ENCODE peak calls at places on chromosomes 6 and 20, in nine cellular contexts. D is naive thymus-derived CD8-positive, alpha-beta T cell; B is fibroblast of lung; G is anterior cingulate cortex; I is skeletal muscle cell; F is WTC11; L is cardiac fibroblast; Q is iris pigment epithelial cell; R is NCI-H2171 treated with DMSO at 0.1 percent for 48 hours. O is an unnamed sample.

GRCh38 chr6:150667977-150668716 is 68.5 kb downstream of the PLEKHG1 start:
- DNase-seq in L (peak; percentile 88), R (no peak), I (peak; percentile 55), Q (peak; percentile 88), D (no peak), F (no peak), B (peak; percentile 91), G (peak; percentile 61), O (no peak)

GRCh38 chr6:45184040-45184439 is 144.1 kb upstream of the RUNX2 start:
- DNase-seq in L (no peak), I (no peak), Q (no peak), D (no peak), F (no peak), R (no peak), G (no peak), B (no peak), O (no peak)

GRCh38 chr6:87714093-87714809 is 12.2 kb upstream of the AKIRIN2 start:
- DNase-seq in R (no peak), Q (peak; percentile 89), L (peak; percentile 94), B (peak; percentile 89), D (no peak), G (no peak), F (no peak), I (peak; percentile 85), O (no peak)

GRCh38 chr20:61684583-61685235 is 381.0 kb downstream of the TAF4 start:
- DNase-seq in G (no peak), F (no peak), B (no peak), L (no peak), R (no peak), D (no peak), I (no peak), Q (no peak), O (no peak)

GRCh38 chr6:106097368-106098231 is 11.5 kb downstream of the PRDM1 start:
- DNase-seq in B (peak; percentile 58), I (no peak), R (no peak), F (no peak), D (peak; percentile 55), G (no peak), L (peak; percentile 69), Q (peak; percentile 74), O (no peak)

GRCh38 chr6:4281341-4282293 is 146.2 kb upstream of the ECI2 start:
- DNase-seq in I (no peak), G (peak; percentile 57), D (no peak), F (peak; percentile 64), Q (peak; percentile 66), R (peak; percentile 91), B (peak; percentile 78), L (peak; percentile 55), O (no peak)

GRCh38 chr20:41177636-41178035 is 40.3 kb downstream of the PLCG1 start:
- DNase-seq in I (peak; percentile 81), L (peak; percentile 94), Q (peak; percentile 82), D (no peak), F (peak; percentile 9), B (peak; percentile 94), R (no peak), G (peak; percentile 52), O (no peak)

GRCh38 chr6:109381007-109381746 is 1.1 kb downstream of the CD164 start:
- DNase-seq in R (no peak), B (peak; percentile 28), D (no peak), L (no peak), Q (no peak), F (no peak), I (no peak), G (no peak), O (no peak)

GRCh38 chr6:70369332-70369950 is 43.9 kb upstream of the FAM135A start:
- DNase-seq in G (peak; percentile 28), B (peak; percentile 50), D (peak; percentile 51), F (peak; percentile 73), Q (peak; percentile 65), I (peak; percentile 18), R (peak; percentile 66), L (peak; percentile 82), O (peak; percentile 67)

GRCh38 chr6:40328376-40328987 is 258.7 kb downstream of the LRFN2 start:
- DNase-seq in D (peak; percentile 29), I (no peak), G (no peak), B (no peak), F (peak; percentile 84), Q (no peak), L (no peak), R (peak; percentile 78), O (no peak)

GRCh38 chr20:4014031-4014474 is 1.3 kb downstream of the RNF24 start:
- DNase-seq in D (peak; percentile 20), I (no peak), R (peak; percentile 93), G (no peak), Q (peak; percentile 87), F (no peak), B (peak; percentile 79), L (peak; percentile 89), O (peak; percentile 61)

GRCh38 chr20:51930775-51931174 is 128.5 kb upstream of the SALL4 start:
- DNase-seq in Q (peak; percentile 92), R (peak; percentile 65), F (no peak), B (peak; percentile 64), I (peak; percentile 92), D (no peak), G (no peak), L (peak; percentile 98), O (peak; percentile 50)

GRCh38 chr6:29626948-29627761 is 5.8 kb downstream of the GABBR1 start:
- DNase-seq in Q (no peak), R (no peak), I (no peak), B (no peak), L (no peak), F (peak; percentile 23), G (no peak), D (no peak), O (no peak)

GRCh38 chr6:155147958-155148663 is 115.7 kb upstream of the CLDN20 start:
- DNase-seq in G (peak; percentile 8), D (no peak), R (no peak), L (no peak), F (no peak), I (no peak), Q (no peak), B (no peak), O (no peak)

GRCh38 chr6:136608991-136609390 is 58.8 kb upstream of the MAP7 start:
- DNase-seq in I (peak; percentile 65), B (peak; percentile 86), D (no peak), R (no peak), Q (peak; percentile 90), G (no peak), F (no peak), L (peak; percentile 91), O (no peak)

GRCh38 chr6:108609276-108609769 is 48.6 kb downstream of the FOXO3 start:
- DNase-seq in R (no peak), D (no peak), Q (peak; percentile 73), L (peak; percentile 87), I (no peak), B (peak; percentile 94), F (no peak), G (no peak), O (no peak)

GRCh38 chr6:11430036-11430435 is 107.5 kb upstream of the TMEM170B start:
- DNase-seq in G (no peak), I (no peak), Q (peak; percentile 33), F (no peak), R (no peak), D (no peak), B (peak; percentile 66), L (no peak), O (no peak)

GRCh38 chr6:38173909-38174308 is 354.4 kb downstream of the ZFAND3 start:
- DNase-seq in G (no peak), Q (no peak), B (no peak), L (no peak), I (no peak), R (no peak), D (no peak), F (no peak), O (no peak)

GRCh38 chr6:12174878-12175277 is 115.3 kb upstream of the EDN1 start:
- DNase-seq in F (no peak), I (no peak), R (no peak), G (no peak), L (peak; percentile 53), D (no peak), Q (peak; percentile 61), B (peak; percentile 34), O (no peak)

GRCh38 chr6:22401206-22401605 is 104.4 kb upstream of the PRL start:
- DNase-seq in L (peak; percentile 12), R (no peak), I (no peak), G (no peak), Q (no peak), B (peak; percentile 21), D (no peak), F (no peak), O (no peak)

GRCh38 chr6:108872001-108872974 is 24.1 kb downstream of the ARMC2 start:
- DNase-seq in Q (no peak), G (peak; percentile 31), R (peak; percentile 49), F (no peak), B (no peak), I (no peak), L (no peak), D (no peak), O (no peak)

GRCh38 chr20:44306927-44307326 is 4.1 kb downstream of the FITM2 start:
- DNase-seq in L (no peak), Q (no peak), D (no peak), I (no peak), B (no peak), F (no peak), G (no peak), R (no peak), O (no peak)

GRCh38 chr6:37004044-37004984 is 1.1 kb upstream of the FGD2 start:
- DNase-seq in R (no peak), I (no peak), F (no peak), D (no peak), L (no peak), Q (no peak), B (no peak), G (no peak), O (no peak)

GRCh38 chr20:6767536-6768227 is at the start of gene BMP2:
- DNase-seq in I (no peak), D (no peak), F (peak; percentile 53), Q (peak; percentile 70), L (peak; percentile 60), R (peak; percentile 43), G (no peak), B (peak; percentile 75), O (no peak)

GRCh38 chr6:107957165-107957908 is 671 bp downstream of the SEC63 start:
- DNase-seq in Q (peak; percentile 81), D (peak; percentile 59), B (peak; percentile 78), I (peak; percentile 48), G (peak; percentile 19), L (peak; percentile 82), F (peak; percentile 45), R (peak; percentile 68), O (no peak)

GRCh38 chr6:92431502-92431901 is 987.9 kb downstream of the EPHA7 start:
- DNase-seq in Q (no peak), R (no peak), B (no peak), I (no peak), F (no peak), G (no peak), D (no peak), L (no peak), O (no peak)

GRCh38 chr6:80145509-80145908 is 39.0 kb downstream of the BCKDHB start:
- DNase-seq in R (no peak), Q (no peak), G (no peak), B (no peak), D (no peak), F (no peak), L (no peak), I (no peak), O (no peak)

GRCh38 chr20:37353285-37353849 is 7.4 kb downstream of the SRC start:
- DNase-seq in B (no peak), R (no peak), I (no peak), Q (no peak), L (no peak), F (no peak), G (no peak), D (no peak), O (no peak)

GRCh38 chr20:54148947-54149764 is 24.6 kb downstream of the CYP24A1 start:
- DNase-seq in I (no peak), G (no peak), F (no peak), D (no peak), R (peak; percentile 67), L (no peak), Q (peak; percentile 41), B (no peak), O (no peak)

GRCh38 chr6:46325561-46326525 is 155.1 kb upstream of the ENPP5 start:
- DNase-seq in D (no peak), B (peak; percentile 87), Q (peak; percentile 94), L (peak; percentile 36), F (no peak), R (peak; percentile 6), I (peak; percentile 28), G (peak; percentile 71), O (no peak)

GRCh38 chr20:17633850-17634500 is 48.1 kb downstream of the RRBP1 start:
- DNase-seq in D (no peak), I (no peak), B (no peak), G (no peak), R (no peak), F (no peak), Q (no peak), L (no peak), O (no peak)